ENCODE peak calls at places on chromosomes 12 and 14, in ten cellular contexts. One of them, this sample, is unnamed.
A peak's percentile ranks its signal among the peaks of the same experiment; 100 is the strongest.

GRCh38 chr12:66964629-66965028 is 285.8 kb upstream of the GRIP1 start:
- DNase-seq in coronary artery: no peak
- DNase-seq in WTC11: no peak
- DNase-seq in HL-60: no peak
- DNase-seq in GM06990: peak; percentile 4
- DNase-seq in heart right ventricle: no peak
- DNase-seq in mammary epithelial cell: peak; percentile 79
- DNase-seq in GM10248: no peak
- DNase-seq in heart left ventricle: no peak
- DNase-seq in CD4-positive, alpha-beta T cell: peak; percentile 16
- DNase-seq in this sample: no peak

GRCh38 chr12:115543269-115543668 is 734.2 kb downstream of the MED13L start:
- DNase-seq in GM10248: no peak
- DNase-seq in heart right ventricle: no peak
- DNase-seq in WTC11: no peak
- DNase-seq in mammary epithelial cell: no peak
- DNase-seq in HL-60: no peak
- DNase-seq in coronary artery: no peak
- DNase-seq in CD4-positive, alpha-beta T cell: no peak
- DNase-seq in heart left ventricle: no peak
- DNase-seq in GM06990: no peak
- DNase-seq in this sample: no peak

GRCh38 chr14:92719890-92720323 is 28.5 kb downstream of the LGMN start:
- DNase-seq in GM10248: no peak
- DNase-seq in WTC11: no peak
- DNase-seq in mammary epithelial cell: no peak
- DNase-seq in HL-60: no peak
- DNase-seq in heart left ventricle: no peak
- DNase-seq in coronary artery: peak; percentile 43
- DNase-seq in GM06990: no peak
- DNase-seq in heart right ventricle: no peak
- DNase-seq in CD4-positive, alpha-beta T cell: no peak
- DNase-seq in this sample: no peak

GRCh38 chr14:77000340-77001235 is 27.9 kb downstream of the IRF2BPL start:
- DNase-seq in CD4-positive, alpha-beta T cell: no peak
- DNase-seq in heart right ventricle: peak; percentile 37
- DNase-seq in mammary epithelial cell: no peak
- DNase-seq in HL-60: peak; percentile 55
- DNase-seq in GM06990: peak; percentile 71
- DNase-seq in coronary artery: no peak
- DNase-seq in heart left ventricle: no peak
- DNase-seq in WTC11: no peak
- DNase-seq in GM10248: no peak
- DNase-seq in this sample: peak; percentile 45

GRCh38 chr14:61103541-61104339 is 122.7 kb downstream of the SLC38A6 start:
- DNase-seq in coronary artery: no peak
- DNase-seq in GM10248: peak; percentile 74
- DNase-seq in heart right ventricle: no peak
- DNase-seq in WTC11: no peak
- DNase-seq in mammary epithelial cell: peak; percentile 92
- DNase-seq in HL-60: peak; percentile 36
- DNase-seq in CD4-positive, alpha-beta T cell: no peak
- DNase-seq in heart left ventricle: peak; percentile 45
- DNase-seq in GM06990: peak; percentile 18
- DNase-seq in this sample: peak; percentile 64

GRCh38 chr14:29838752-29839151 is 88.9 kb downstream of the PRKD1 start:
- DNase-seq in heart left ventricle: no peak
- DNase-seq in GM06990: no peak
- DNase-seq in CD4-positive, alpha-beta T cell: no peak
- DNase-seq in mammary epithelial cell: no peak
- DNase-seq in coronary artery: no peak
- DNase-seq in heart right ventricle: no peak
- DNase-seq in WTC11: no peak
- DNase-seq in GM10248: no peak
- DNase-seq in HL-60: no peak
- DNase-seq in this sample: no peak

GRCh38 chr12:109488051-109488665 is 10.7 kb downstream of the UBE3B start:
- DNase-seq in heart left ventricle: no peak
- DNase-seq in GM06990: no peak
- DNase-seq in coronary artery: no peak
- DNase-seq in heart right ventricle: no peak
- DNase-seq in CD4-positive, alpha-beta T cell: no peak
- DNase-seq in GM10248: no peak
- DNase-seq in mammary epithelial cell: no peak
- DNase-seq in WTC11: no peak
- DNase-seq in HL-60: no peak
- DNase-seq in this sample: no peak

GRCh38 chr14:84343637-84344036 is 1186.3 kb upstream of the FLRT2 start:
- DNase-seq in heart right ventricle: no peak
- DNase-seq in GM10248: no peak
- DNase-seq in mammary epithelial cell: no peak
- DNase-seq in WTC11: no peak
- DNase-seq in CD4-positive, alpha-beta T cell: no peak
- DNase-seq in heart left ventricle: no peak
- DNase-seq in HL-60: no peak
- DNase-seq in coronary artery: no peak
- DNase-seq in GM06990: no peak
- DNase-seq in this sample: no peak

GRCh38 chr14:51473351-51473750 is 178.4 kb upstream of the FRMD6 start:
- DNase-seq in coronary artery: no peak
- DNase-seq in heart left ventricle: no peak
- DNase-seq in GM06990: no peak
- DNase-seq in CD4-positive, alpha-beta T cell: no peak
- DNase-seq in GM10248: no peak
- DNase-seq in heart right ventricle: no peak
- DNase-seq in mammary epithelial cell: no peak
- DNase-seq in HL-60: no peak
- DNase-seq in WTC11: no peak
- DNase-seq in this sample: no peak

GRCh38 chr14:51474854-51475253 is 176.9 kb upstream of the FRMD6 start:
- DNase-seq in WTC11: no peak
- DNase-seq in coronary artery: no peak
- DNase-seq in HL-60: no peak
- DNase-seq in GM06990: no peak
- DNase-seq in mammary epithelial cell: no peak
- DNase-seq in CD4-positive, alpha-beta T cell: no peak
- DNase-seq in heart right ventricle: no peak
- DNase-seq in GM10248: no peak
- DNase-seq in heart left ventricle: no peak
- DNase-seq in this sample: no peak

GRCh38 chr14:51473808-51474207 is 177.9 kb upstream of the FRMD6 start:
- DNase-seq in WTC11: no peak
- DNase-seq in HL-60: no peak
- DNase-seq in mammary epithelial cell: peak; percentile 50
- DNase-seq in GM10248: no peak
- DNase-seq in GM06990: no peak
- DNase-seq in coronary artery: no peak
- DNase-seq in CD4-positive, alpha-beta T cell: no peak
- DNase-seq in heart left ventricle: no peak
- DNase-seq in heart right ventricle: no peak
- DNase-seq in this sample: no peak

GRCh38 chr14:51468523-51468922 is 183.2 kb upstream of the FRMD6 start:
- DNase-seq in GM10248: no peak
- DNase-seq in WTC11: no peak
- DNase-seq in heart right ventricle: no peak
- DNase-seq in HL-60: no peak
- DNase-seq in GM06990: no peak
- DNase-seq in mammary epithelial cell: no peak
- DNase-seq in heart left ventricle: no peak
- DNase-seq in coronary artery: no peak
- DNase-seq in CD4-positive, alpha-beta T cell: no peak
- DNase-seq in this sample: no peak

DNA sequence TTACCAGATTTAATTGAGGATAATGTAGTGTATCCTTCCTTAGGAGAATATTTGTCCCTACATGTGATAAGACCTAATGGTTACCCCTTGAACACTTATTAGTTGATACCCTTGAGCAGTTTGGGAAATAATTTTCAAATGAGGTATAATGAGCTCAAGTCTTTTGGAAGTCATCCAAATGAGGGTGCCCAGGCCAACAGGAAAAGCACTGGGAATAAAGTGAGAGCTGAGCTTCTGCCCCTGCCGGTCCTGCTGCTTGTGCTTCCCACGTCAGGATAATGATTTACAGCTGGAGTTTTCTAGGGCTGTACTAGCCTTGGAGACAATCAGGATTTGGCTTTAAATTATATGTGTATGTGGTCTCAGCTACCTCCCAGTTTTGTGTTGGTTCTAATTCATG is 178.8 kb upstream of the FRMD6 start:
- DNase-seq in WTC11: no peak
- DNase-seq in CD4-positive, alpha-beta T cell: no peak
- DNase-seq in coronary artery: no peak
- DNase-seq in heart left ventricle: no peak
- DNase-seq in GM10248: no peak
- DNase-seq in HL-60: no peak
- DNase-seq in heart right ventricle: no peak
- DNase-seq in mammary epithelial cell: no peak
- DNase-seq in GM06990: no peak
- DNase-seq in this sample: no peak
- TF ChIP-seq CTCF in WTC11: no peak
- TF ChIP-seq CTCF in CD4-positive, alpha-beta T cell: no peak
- TF ChIP-seq CTCF in coronary artery: no peak
- TF ChIP-seq CTCF in heart left ventricle: no peak
- TF ChIP-seq CTCF in GM10248: no peak
- TF ChIP-seq CTCF in HL-60: no peak
- TF ChIP-seq CTCF in heart right ventricle: no peak
- TF ChIP-seq CTCF in mammary epithelial cell: no peak
- TF ChIP-seq CTCF in GM06990: no peak
- TF ChIP-seq CTCF in this sample: no peak

GRCh38 chr12:74408601-74409166 is 129.0 kb upstream of the ATXN7L3B start:
- DNase-seq in heart right ventricle: no peak
- DNase-seq in CD4-positive, alpha-beta T cell: no peak
- DNase-seq in WTC11: no peak
- DNase-seq in coronary artery: no peak
- DNase-seq in GM06990: no peak
- DNase-seq in heart left ventricle: no peak
- DNase-seq in mammary epithelial cell: no peak
- DNase-seq in GM10248: no peak
- DNase-seq in HL-60: no peak
- DNase-seq in this sample: no peak

GRCh38 chr12:74415633-74416032 is 122.0 kb upstream of the ATXN7L3B start:
- DNase-seq in HL-60: peak; percentile 5
- DNase-seq in GM10248: peak; percentile 7
- DNase-seq in heart left ventricle: no peak
- DNase-seq in WTC11: no peak
- DNase-seq in mammary epithelial cell: peak; percentile 15
- DNase-seq in heart right ventricle: no peak
- DNase-seq in CD4-positive, alpha-beta T cell: no peak
- DNase-seq in coronary artery: no peak
- DNase-seq in GM06990: no peak
- DNase-seq in this sample: no peak

GRCh38 chr12:74418573-74418972 is 119.1 kb upstream of the ATXN7L3B start:
- DNase-seq in CD4-positive, alpha-beta T cell: no peak
- DNase-seq in GM10248: no peak
- DNase-seq in GM06990: no peak
- DNase-seq in coronary artery: no peak
- DNase-seq in heart left ventricle: no peak
- DNase-seq in HL-60: no peak
- DNase-seq in WTC11: no peak
- DNase-seq in mammary epithelial cell: no peak
- DNase-seq in heart right ventricle: no peak
- DNase-seq in this sample: no peak

DNA sequence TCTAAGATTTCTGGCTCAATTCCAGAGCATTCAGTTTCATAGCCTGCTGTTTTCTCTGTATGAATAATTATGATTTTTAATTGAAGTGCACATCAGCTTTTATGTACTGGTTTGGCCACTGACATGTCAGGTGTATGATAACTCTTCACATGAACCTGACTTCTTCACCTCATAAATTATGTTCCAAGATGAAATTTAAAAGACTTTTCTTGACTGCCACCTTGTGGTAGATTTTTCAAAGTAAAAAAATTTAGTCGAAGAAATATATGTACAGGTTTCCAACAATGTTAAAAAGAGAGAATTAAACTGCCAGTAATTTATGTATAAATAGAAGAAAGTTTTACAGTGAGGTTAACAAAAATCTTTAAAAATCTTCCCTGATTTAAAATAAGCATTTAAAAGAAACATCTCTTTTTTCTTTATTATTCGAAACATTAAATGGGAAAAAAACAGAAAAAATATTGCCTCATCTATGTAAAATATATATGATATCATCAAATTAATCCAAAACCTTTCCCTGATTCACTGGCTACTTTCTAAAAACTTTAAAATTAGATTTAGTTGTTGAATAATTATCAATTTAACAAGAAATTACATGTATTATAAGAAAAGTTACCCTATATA is 124.9 kb upstream of the ATXN7L3B start:
- DNase-seq in coronary artery: no peak
- DNase-seq in heart left ventricle: no peak
- DNase-seq in GM06990: peak; percentile 10
- DNase-seq in GM10248: peak; percentile 9
- DNase-seq in HL-60: no peak
- DNase-seq in mammary epithelial cell: no peak
- DNase-seq in CD4-positive, alpha-beta T cell: no peak
- DNase-seq in WTC11: no peak
- DNase-seq in heart right ventricle: no peak
- DNase-seq in this sample: no peak
- TF ChIP-seq CTCF in coronary artery: no peak
- TF ChIP-seq CTCF in heart left ventricle: peak; percentile 26
- TF ChIP-seq CTCF in GM06990: peak; percentile 23
- TF ChIP-seq CTCF in GM10248: peak; percentile 33
- TF ChIP-seq CTCF in HL-60: no peak
- TF ChIP-seq CTCF in mammary epithelial cell: peak; percentile 43
- TF ChIP-seq CTCF in CD4-positive, alpha-beta T cell: peak; percentile 33
- TF ChIP-seq CTCF in WTC11: no peak
- TF ChIP-seq CTCF in heart right ventricle: no peak
- TF ChIP-seq CTCF in this sample: no peak

GRCh38 chr12:95318071-95318545 is 100.5 kb downstream of the VEZT start:
- DNase-seq in CD4-positive, alpha-beta T cell: no peak
- DNase-seq in heart left ventricle: no peak
- DNase-seq in GM10248: no peak
- DNase-seq in WTC11: no peak
- DNase-seq in heart right ventricle: no peak
- DNase-seq in mammary epithelial cell: peak; percentile 53
- DNase-seq in coronary artery: no peak
- DNase-seq in GM06990: no peak
- DNase-seq in HL-60: no peak
- DNase-seq in this sample: no peak

GRCh38 chr12:95316798-95317197 is 99.2 kb downstream of the VEZT start:
- DNase-seq in GM06990: no peak
- DNase-seq in mammary epithelial cell: no peak
- DNase-seq in CD4-positive, alpha-beta T cell: no peak
- DNase-seq in heart right ventricle: no peak
- DNase-seq in GM10248: no peak
- DNase-seq in coronary artery: no peak
- DNase-seq in WTC11: no peak
- DNase-seq in heart left ventricle: no peak
- DNase-seq in HL-60: no peak
- DNase-seq in this sample: no peak

DNA sequence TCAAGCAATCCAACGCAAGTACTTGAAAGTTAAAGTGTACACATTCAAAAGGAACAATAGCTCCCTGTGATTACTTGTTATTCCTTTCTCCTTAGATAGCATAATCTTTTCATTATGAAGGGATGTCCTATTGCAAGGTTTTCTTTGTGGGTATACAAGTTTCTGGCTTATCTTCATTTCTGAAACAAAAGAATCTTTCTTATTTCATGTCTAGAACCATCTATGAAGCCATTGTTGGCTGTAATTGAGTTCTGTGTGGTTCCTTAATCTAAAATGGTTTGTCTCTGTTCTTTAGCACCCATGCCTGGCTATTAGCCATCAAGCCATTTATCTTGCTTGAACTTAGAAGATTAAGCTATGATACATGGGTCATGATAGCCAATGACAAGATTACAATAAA is 95.0 kb downstream of the VEZT start:
- DNase-seq in WTC11: no peak
- DNase-seq in HL-60: no peak
- DNase-seq in mammary epithelial cell: no peak
- DNase-seq in GM10248: no peak
- DNase-seq in heart left ventricle: no peak
- DNase-seq in CD4-positive, alpha-beta T cell: no peak
- DNase-seq in heart right ventricle: no peak
- DNase-seq in coronary artery: no peak
- DNase-seq in GM06990: no peak
- DNase-seq in this sample: no peak
- TF ChIP-seq CTCF in WTC11: no peak
- TF ChIP-seq CTCF in HL-60: no peak
- TF ChIP-seq CTCF in mammary epithelial cell: no peak
- TF ChIP-seq CTCF in GM10248: no peak
- TF ChIP-seq CTCF in heart left ventricle: no peak
- TF ChIP-seq CTCF in CD4-positive, alpha-beta T cell: no peak
- TF ChIP-seq CTCF in heart right ventricle: no peak
- TF ChIP-seq CTCF in coronary artery: no peak
- TF ChIP-seq CTCF in GM06990: no peak
- TF ChIP-seq CTCF in this sample: no peak

GRCh38 chr12:84502180-84502857 is 410.3 kb downstream of the SLC6A15 start:
- DNase-seq in GM10248: no peak
- DNase-seq in WTC11: no peak
- DNase-seq in coronary artery: no peak
- DNase-seq in mammary epithelial cell: peak; percentile 69
- DNase-seq in GM06990: no peak
- DNase-seq in heart right ventricle: no peak
- DNase-seq in heart left ventricle: no peak
- DNase-seq in CD4-positive, alpha-beta T cell: no peak
- DNase-seq in HL-60: no peak
- DNase-seq in this sample: no peak

GRCh38 chr12:84492381-84492883 is 420.2 kb downstream of the SLC6A15 start:
- DNase-seq in mammary epithelial cell: no peak
- DNase-seq in HL-60: no peak
- DNase-seq in coronary artery: no peak
- DNase-seq in heart right ventricle: no peak
- DNase-seq in WTC11: no peak
- DNase-seq in GM06990: no peak
- DNase-seq in heart left ventricle: no peak
- DNase-seq in CD4-positive, alpha-beta T cell: no peak
- DNase-seq in GM10248: no peak
- DNase-seq in this sample: no peak

GRCh38 chr12:84502907-84503787 is 409.5 kb downstream of the SLC6A15 start:
- DNase-seq in WTC11: peak; percentile 71
- DNase-seq in GM10248: peak; percentile 13
- DNase-seq in CD4-positive, alpha-beta T cell: no peak
- DNase-seq in HL-60: peak; percentile 32
- DNase-seq in GM06990: no peak
- DNase-seq in heart right ventricle: no peak
- DNase-seq in mammary epithelial cell: peak; percentile 66
- DNase-seq in heart left ventricle: no peak
- DNase-seq in coronary artery: no peak
- DNase-seq in this sample: peak; percentile 39

DNA sequence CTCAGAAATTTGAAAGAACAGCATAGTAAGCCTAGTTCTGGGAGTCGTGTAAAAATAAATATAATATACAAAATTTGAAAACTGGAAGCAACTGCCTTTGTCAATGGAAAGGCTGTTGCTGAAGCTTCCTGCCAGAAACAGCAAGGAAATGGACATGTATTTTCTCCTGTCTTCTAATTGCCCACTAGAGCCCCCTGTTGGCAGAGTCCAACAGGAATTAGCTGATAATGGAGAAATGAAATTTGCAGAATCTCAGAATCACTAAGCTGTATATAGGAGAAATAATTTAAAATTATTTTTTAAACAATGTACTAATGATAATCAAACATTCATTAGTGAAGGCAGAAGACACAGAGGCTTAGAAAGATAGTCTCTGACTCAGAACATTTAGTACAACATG is 414.8 kb downstream of the SLC6A15 start:
- DNase-seq in WTC11: no peak
- DNase-seq in HL-60: no peak
- DNase-seq in heart right ventricle: no peak
- DNase-seq in mammary epithelial cell: no peak
- DNase-seq in heart left ventricle: no peak
- DNase-seq in CD4-positive, alpha-beta T cell: no peak
- DNase-seq in GM10248: no peak
- DNase-seq in GM06990: no peak
- DNase-seq in coronary artery: no peak
- DNase-seq in this sample: no peak
- TF ChIP-seq CTCF in WTC11: no peak
- TF ChIP-seq CTCF in HL-60: no peak
- TF ChIP-seq CTCF in heart right ventricle: no peak
- TF ChIP-seq CTCF in mammary epithelial cell: peak; percentile 51
- TF ChIP-seq CTCF in heart left ventricle: no peak
- TF ChIP-seq CTCF in CD4-positive, alpha-beta T cell: no peak
- TF ChIP-seq CTCF in GM10248: no peak
- TF ChIP-seq CTCF in GM06990: peak; percentile 34
- TF ChIP-seq CTCF in coronary artery: no peak
- TF ChIP-seq CTCF in this sample: no peak

This sample was measured in GM20000.